ENCODE peak calls at places on chromosomes 2 and 18, in seven cellular contexts. H, V, W, F, P, T and B are unnamed samples.
A peak's percentile ranks its signal among the peaks of the same experiment; 100 is the strongest.

GRCh38 chr18:70578480-70578879 is 289.6 kb downstream of the SOCS6 start:
- DNase-seq in V (peak; percentile 6), H (no peak), F (no peak), T (no peak), W (no peak), P (peak; percentile 4), B (no peak)

GRCh38 chr2:1954061-1954460 is 209.7 kb upstream of the PXDN start:
- DNase-seq in V (no peak), H (no peak), P (no peak), T (no peak), W (no peak), F (no peak), B (no peak)

GRCh38 chr2:20615466-20616241 is 35.2 kb downstream of the HS1BP3 start:
- DNase-seq in W (no peak), F (no peak), P (no peak), T (no peak), V (no peak), H (no peak), B (no peak)

GRCh38 chr2:121142452-121142851 is 142.6 kb downstream of the TFCP2L1 start:
- DNase-seq in T (no peak), H (no peak), W (no peak), P (no peak), V (no peak), F (no peak), B (no peak)

GRCh38 chr2:194020155-194020554 is 1636.9 kb upstream of the SLC39A10 start:
- DNase-seq in P (no peak), T (no peak), W (no peak), V (no peak), F (no peak), H (no peak), B (no peak)

GRCh38 chr2:72934683-72935610 is 17.6 kb downstream of the EMX1 start:
- DNase-seq in W (no peak), V (peak; percentile 54), T (no peak), H (no peak), P (no peak), F (no peak), B (no peak)

GRCh38 chr18:35127201-35127600 is 86.0 kb downstream of the MAPRE2 start:
- DNase-seq in W (peak; percentile 8), F (no peak), H (no peak), T (no peak), V (no peak), P (no peak), B (no peak)

GRCh38 chr2:125684932-125685331 is 971.0 kb upstream of the GYPC start:
- DNase-seq in V (no peak), F (no peak), H (no peak), W (no peak), T (no peak), P (no peak), B (no peak)

GRCh38 chr18:50880108-50880465 is 1.2 kb downstream of the ME2 start:
- DNase-seq in P (no peak), T (no peak), W (no peak), V (no peak), H (no peak), F (no peak), B (no peak)

GRCh38 chr2:127811397-127811860 is 458 bp upstream of the WDR33 start:
- DNase-seq in V (no peak), F (no peak), P (no peak), T (no peak), H (peak; percentile 51), W (no peak), B (no peak)

GRCh38 chr18:56550121-56550520 is 88.3 kb downstream of the TXNL1 start:
- DNase-seq in T (no peak), H (no peak), P (no peak), W (no peak), V (no peak), F (no peak), B (no peak)